ENCODE peak calls at places on chromosomes 7 and 10, in five cellular contexts. C is right lobe of liver, N is pancreas, L is PC-9, I is tibial nerve. W is an unnamed sample.

GRCh38 chr10:51269816-51270215 is 195.5 kb downstream of the PRKG1 start:
- DNase-seq in L (no peak), N (no peak), C (no peak), I (no peak), W (no peak)

GRCh38 chr10:18527692-18528091 is 123.7 kb downstream of the NSUN6 start:
- DNase-seq in C (no peak), L (no peak), I (no peak), N (no peak), W (no peak)

GRCh38 chr7:4024133-4024532 is 658.0 kb upstream of the FOXK1 start:
- DNase-seq in C (no peak), N (no peak), I (no peak), L (no peak), W (no peak)

GRCh38 chr10:46094931-46095755 is 49.1 kb upstream of the MSMB start:
- DNase-seq in L (no peak), I (no peak), N (no peak), C (no peak), W (no peak)

GRCh38 chr10:125117941-125118630 is 42.3 kb downstream of the CTBP2 start:
- DNase-seq in N (no peak), C (no peak), L (no peak), I (peak; percentile 21), W (no peak)

GRCh38 chr10:15169555-15170407 is 1.3 kb upstream of the NMT2 start:
- DNase-seq in L (no peak), C (no peak), N (no peak), I (no peak), W (no peak)

GRCh38 chr7:53596230-53596629 is 560.8 kb downstream of the POM121L12 start:
- DNase-seq in N (no peak), C (no peak), L (peak; percentile 31), I (no peak), W (no peak)

GRCh38 chr10:30811665-30812017 is 182.1 kb upstream of the LYZL2 start:
- DNase-seq in I (no peak), N (no peak), L (no peak), C (no peak), W (no peak)

GRCh38 chr10:79129361-79129997 is 60.7 kb downstream of the ZMIZ1 start:
- DNase-seq in N (no peak), L (no peak), I (no peak), C (no peak), W (no peak)

GRCh38 chr10:130027716-130028464 is 63.8 kb upstream of the EBF3 start:
- DNase-seq in I (no peak), C (no peak), N (peak; percentile 49), L (no peak), W (no peak)

GRCh38 chr10:78648256-78648860 is 420.4 kb upstream of the ZMIZ1 start:
- DNase-seq in L (no peak), I (no peak), N (no peak), C (no peak), W (no peak)

GRCh38 chr10:99742240-99742639 is 10.2 kb downstream of the CUTC start:
- DNase-seq in N (no peak), I (no peak), L (no peak), C (no peak), W (no peak)

GRCh38 chr10:129958686-129959543 is 5.2 kb downstream of the EBF3 start:
- DNase-seq in L (no peak), I (no peak), N (no peak), C (no peak), W (no peak)

GRCh38 chr7:19202599-19202998 is 57.4 kb upstream of the FERD3L start:
- DNase-seq in I (no peak), N (no peak), C (no peak), L (no peak), W (no peak)

GRCh38 chr7:151544183-151544582 is 24.5 kb upstream of the RHEB start:
- DNase-seq in C (no peak), I (no peak), L (no peak), N (no peak), W (no peak)

GRCh38 chr10:82037076-82037475 is 162.1 kb downstream of the NRG3 start:
- DNase-seq in C (no peak), N (no peak), L (no peak), I (no peak), W (no peak)

GRCh38 chr10:131943021-131943814 is 38.5 kb downstream of the BNIP3 start:
- DNase-seq in N (peak; percentile 75), C (peak; percentile 48), L (no peak), I (no peak), W (no peak)

GRCh38 chr7:85178531-85179298 is 8.1 kb downstream of the SEMA3D start:
- DNase-seq in I (no peak), N (no peak), L (no peak), C (no peak), W (no peak)

GRCh38 chr10:74094231-74094630 is 56.4 kb downstream of the AP3M1 start:
- DNase-seq in L (no peak), C (peak; percentile 65), N (no peak), I (no peak), W (no peak)

GRCh38 chr7:77415822-77416620 is at the start of gene GSAP:
- DNase-seq in L (peak; percentile 61), I (no peak), N (peak; percentile 88), C (peak; percentile 88), W (peak; percentile 86)

GRCh38 chr10:127386606-127387327 is 162.3 kb upstream of the NPS start:
- DNase-seq in N (no peak), C (no peak), L (no peak), I (no peak), W (no peak)

GRCh38 chr7:134645935-134646334 is 718 bp upstream of the BPGM start:
- DNase-seq in L (no peak), C (no peak), I (no peak), N (no peak), W (no peak)

GRCh38 chr7:126702242-126703016 is 550.3 kb downstream of the GRM8 start:
- DNase-seq in L (no peak), N (no peak), C (no peak), I (no peak), W (no peak)

GRCh38 chr10:109647627-109648026 is 275.7 kb downstream of the XPNPEP1 start:
- DNase-seq in N (no peak), I (no peak), C (no peak), L (no peak), W (no peak)

GRCh38 chr7:158431941-158432347 is 155.7 kb downstream of the PTPRN2 start:
- DNase-seq in L (no peak), C (no peak), N (no peak), I (peak; percentile 26), W (peak; percentile 66)

GRCh38 chr10:98293550-98294269 is 25.7 kb upstream of the LOXL4 start:
- DNase-seq in C (peak; percentile 38), N (no peak), I (peak; percentile 35), L (peak; percentile 58), W (no peak)

GRCh38 chr7:46900312-46901263 is 681.3 kb downstream of the TNS3 start:
- DNase-seq in N (no peak), L (no peak), I (no peak), C (no peak), W (no peak)

GRCh38 chr7:116674508-116675173 is 2.6 kb downstream of the MET start:
- DNase-seq in I (no peak), L (peak; percentile 22), C (no peak), N (no peak), W (no peak)

GRCh38 chr7:138089080-138089901 is 13.0 kb downstream of the AKR1D1 start:
- DNase-seq in I (no peak), C (peak; percentile 67), N (no peak), L (no peak), W (no peak)

GRCh38 chr7:1516586-1517251 is 12.5 kb upstream of the INTS1 start:
- DNase-seq in L (no peak), C (no peak), N (no peak), I (no peak), W (no peak)
- H3K27me3 ChIP-seq in L (no peaks in the 10 kb centered on the region), C (no peaks in the 10 kb centered on the region), N (no peaks in the 10 kb centered on the region), I (no peaks in the 10 kb centered on the region), W (peaks cover 4% of the 10 kb centered on the region)

DNA sequence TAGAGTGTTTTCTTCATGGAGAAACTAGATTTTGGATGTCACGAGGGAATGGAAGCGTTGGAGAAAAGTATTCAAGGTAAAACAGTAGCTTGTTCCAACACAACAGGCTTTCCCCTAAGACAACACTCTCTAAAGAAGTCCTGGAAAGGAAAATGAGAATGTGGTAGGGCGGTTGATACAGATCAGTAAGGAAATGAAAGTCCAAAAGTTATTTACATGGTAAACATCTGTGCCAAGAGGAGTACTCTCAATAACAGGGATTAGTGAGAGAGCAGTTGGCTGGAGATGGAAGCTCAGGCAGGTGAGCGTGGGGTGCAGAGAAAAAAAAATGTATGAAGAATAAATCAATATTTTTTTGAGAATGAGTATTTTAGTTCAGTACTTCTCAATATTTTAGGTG is 1177.3 kb upstream of the C7orf33 start:
- DNase-seq in N (no peak), C (no peak), L (no peak), I (no peak), W (no peak)
- H3K9me3 ChIP-seq in N (no peaks in the 10 kb centered on the region), C (no peaks in the 10 kb centered on the region), L (no peaks in the 10 kb centered on the region), I (no peaks in the 10 kb centered on the region), W (no peaks in the 10 kb centered on the region)

DNA sequence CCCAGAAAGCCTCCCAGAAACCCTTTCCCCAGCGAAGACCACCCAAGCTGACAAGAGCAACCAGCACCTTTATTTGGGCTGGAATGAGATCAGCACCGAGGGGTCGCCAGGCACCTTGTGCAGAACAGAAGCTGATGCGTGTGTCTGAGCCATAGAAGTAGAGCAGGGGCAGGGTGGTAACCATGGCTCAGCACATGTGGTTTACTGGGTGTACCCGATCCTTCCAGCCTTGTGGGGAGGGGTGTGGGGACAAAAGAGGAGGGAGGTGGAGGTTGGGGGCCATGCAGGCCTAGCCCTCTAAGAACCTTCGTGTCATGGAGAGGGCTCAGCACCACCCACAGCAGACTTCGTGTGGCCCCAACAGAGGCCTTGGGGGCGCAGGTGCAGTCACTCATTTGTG is 84.0 kb upstream of the GTF2I start:
- DNase-seq in L (no peak), I (no peak), C (no peak), N (no peak), W (no peak)
- H3K4me1 ChIP-seq in L (peaks cover 45% of the 10 kb centered on the region), I (no peaks in the 10 kb centered on the region), C (peaks cover 7% of the 10 kb centered on the region), N (no peaks in the 10 kb centered on the region), W (no peaks in the 10 kb centered on the region)

GRCh38 chr7:20777377-20778062 is 9.2 kb downstream of the SP8 start:
- DNase-seq in C (no peak), N (peak; percentile 64), L (no peak), I (no peak), W (no peak)

GRCh38 chr7:20778063-20778721 is 8.5 kb downstream of the SP8 start:
- DNase-seq in N (peak; percentile 86), L (no peak), C (peak; percentile 55), I (no peak), W (peak; percentile 57)

GRCh38 chr7:20776214-20776875 is 10.3 kb downstream of the SP8 start:
- DNase-seq in L (no peak), C (no peak), I (no peak), N (no peak), W (no peak)

GRCh38 chr7:20779041-20779440 is 7.6 kb downstream of the SP8 start:
- DNase-seq in C (no peak), I (no peak), L (no peak), N (no peak), W (no peak)

DNA sequence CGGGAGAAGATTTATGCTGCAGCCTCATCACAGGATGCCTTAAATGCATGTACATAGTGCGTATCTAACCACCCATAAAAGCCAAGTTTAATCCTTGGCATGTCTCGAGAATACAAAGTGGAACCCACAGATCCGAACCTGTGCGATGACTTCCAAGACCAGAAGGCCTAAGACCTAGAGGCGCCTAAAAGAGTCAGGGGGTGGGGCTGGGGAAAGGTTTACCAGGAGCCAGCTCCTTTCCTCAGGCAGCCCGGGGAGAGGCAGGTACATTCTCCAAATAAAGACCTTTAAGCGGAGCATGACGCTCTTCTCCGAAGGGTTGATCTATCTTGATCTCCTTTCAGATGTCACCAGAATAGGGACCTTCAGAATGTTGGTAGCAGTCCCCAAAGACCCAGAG is 9.7 kb downstream of the SP8 start:
- DNase-seq in I (no peak), C (no peak), L (no peak), N (no peak), W (no peak)
- H3K27me3 ChIP-seq in I (no peaks in the 10 kb centered on the region), C (peaks cover 49% of the 10 kb centered on the region), L (peaks cover 37% of the 10 kb centered on the region), N (peaks cover 49% of the 10 kb centered on the region), W (peaks cover 94% of the 10 kb centered on the region)

GRCh38 chr7:27103489-27104226 is 1.2 kb upstream of the HOXA2 start:
- DNase-seq in N (no peak), I (no peak), C (no peak), L (no peak), W (no peak)
- H3K9me3 ChIP-seq in N (no peaks in the 10 kb centered on the region), I (no peaks in the 10 kb centered on the region), C (no peaks in the 10 kb centered on the region), L (no peaks in the 10 kb centered on the region), W (no peaks in the 10 kb centered on the region)